ENCODE peak calls at places on chromosomes 5 and 9, in five cellular contexts. Y, M, Q, W and S are unnamed samples. For H3K9me3, the result is how much of the 10 kb centered on the place peaks cover.

GRCh38 chr9:27379311-27380236 is 82.6 kb upstream of the EQTN start:
- DNase-seq in Y (no peak), M (no peak), Q (no peak), W (no peak), S (peak)

GRCh38 chr9:98654247-98654646 is 54.5 kb downstream of the GABBR2 start:
- DNase-seq in Y (no peak), M (no peak), Q (no peak), W (no peak), S (no peak)

GRCh38 chr9:16784002-16784401 is 86.5 kb downstream of the BNC2 start:
- DNase-seq in Y (no peak), M (no peak), Q (no peak), W (no peak), S (no peak)

GRCh38 chr5:164048527-164048926 is 543.1 kb downstream of the MAT2B start:
- DNase-seq in Y (no peak), M (no peak), Q (no peak), W (no peak), S (no peak)

GRCh38 chr5:138898336-138898735 is 23.2 kb upstream of the LRRTM2 start:
- DNase-seq in Y (no peak), M (no peak), Q (no peak), W (no peak), S (no peak)

GRCh38 chr5:115758356-115758755 is 58.1 kb downstream of the CDO1 start:
- DNase-seq in Y (no peak), M (no peak), Q (no peak), W (no peak), S (no peak)

GRCh38 chr9:91419222-91420191 is 4.1 kb downstream of the NFIL3 start:
- DNase-seq in Y (peak), M (peak), Q (no peak), W (peak), S (peak)

GRCh38 chr9:113574381-113575262 is 111.1 kb downstream of the RGS3 start:
- DNase-seq in Y (no peak), M (no peak), Q (peak), W (peak), S (no peak)

GRCh38 chr5:144267961-144268513 is 97.4 kb downstream of the KCTD16 start:
- DNase-seq in Y (no peak), M (no peak), Q (no peak), W (no peak), S (no peak)

GRCh38 chr5:11912-12311 is 80.1 kb upstream of the PLEKHG4B start:
- DNase-seq in Y (no peak), M (no peak), Q (no peak), W (no peak), S (no peak)

GRCh38 chr5:164818440-164818839 is 1313.0 kb downstream of the MAT2B start:
- DNase-seq in Y (no peak), M (no peak), Q (no peak), W (no peak), S (no peak)

GRCh38 chr9:126499911-126500599 is 113.7 kb upstream of the LMX1B start:
- DNase-seq in Y (no peak), M (no peak), Q (no peak), W (peak), S (no peak)

GRCh38 chr9:8876303-8876702 is 1076.7 kb upstream of the DMAC1 start:
- DNase-seq in Y (no peak), M (no peak), Q (no peak), W (no peak), S (no peak)

GRCh38 chr9:90458485-90458884 is 184.1 kb downstream of the DIRAS2 start:
- DNase-seq in Y (no peak), M (peak), Q (no peak), W (no peak), S (peak)

GRCh38 chr5:172293054-172293744 is 9.6 kb upstream of the UBTD2 start:
- DNase-seq in Y (peak), M (peak), Q (peak), W (peak), S (peak)

GRCh38 chr9:69035438-69036316 is at the start of gene FXN:
- DNase-seq in Y (peak), M (peak), Q (peak), W (peak), S (peak)

GRCh38 chr9:33318225-33318624 is 27.9 kb downstream of the NFX1 start:
- DNase-seq in Y (peak), M (no peak), Q (no peak), W (no peak), S (no peak)

GRCh38 chr5:172744106-172745104 is 26.6 kb downstream of the DUSP1 start:
- DNase-seq in Y (no peak), M (peak), Q (no peak), W (peak), S (no peak)

GRCh38 chr5:139100825-139101224 is 97.3 kb downstream of the SIL1 start:
- DNase-seq in Y (no peak), M (no peak), Q (no peak), W (no peak), S (no peak)

GRCh38 chr9:89553451-89554020 is 51.3 kb upstream of the GADD45G start:
- DNase-seq in Y (no peak), M (no peak), Q (no peak), W (no peak), S (no peak)

GRCh38 chr5:107282061-107282460 is 388.7 kb downstream of the EFNA5 start:
- DNase-seq in Y (no peak), M (no peak), Q (no peak), W (no peak), S (no peak)

GRCh38 chr9:86035827-86036440 is 63.4 kb downstream of the GOLM1 start:
- DNase-seq in Y (no peak), M (no peak), Q (no peak), W (no peak), S (no peak)

GRCh38 chr9:86036555-86036954 is 62.8 kb downstream of the GOLM1 start:
- DNase-seq in Y (no peak), M (no peak), Q (no peak), W (no peak), S (no peak)

GRCh38 chr9:86040281-86041155 is 58.8 kb downstream of the GOLM1 start:
- DNase-seq in Y (no peak), M (no peak), Q (no peak), W (no peak), S (no peak)

DNA sequence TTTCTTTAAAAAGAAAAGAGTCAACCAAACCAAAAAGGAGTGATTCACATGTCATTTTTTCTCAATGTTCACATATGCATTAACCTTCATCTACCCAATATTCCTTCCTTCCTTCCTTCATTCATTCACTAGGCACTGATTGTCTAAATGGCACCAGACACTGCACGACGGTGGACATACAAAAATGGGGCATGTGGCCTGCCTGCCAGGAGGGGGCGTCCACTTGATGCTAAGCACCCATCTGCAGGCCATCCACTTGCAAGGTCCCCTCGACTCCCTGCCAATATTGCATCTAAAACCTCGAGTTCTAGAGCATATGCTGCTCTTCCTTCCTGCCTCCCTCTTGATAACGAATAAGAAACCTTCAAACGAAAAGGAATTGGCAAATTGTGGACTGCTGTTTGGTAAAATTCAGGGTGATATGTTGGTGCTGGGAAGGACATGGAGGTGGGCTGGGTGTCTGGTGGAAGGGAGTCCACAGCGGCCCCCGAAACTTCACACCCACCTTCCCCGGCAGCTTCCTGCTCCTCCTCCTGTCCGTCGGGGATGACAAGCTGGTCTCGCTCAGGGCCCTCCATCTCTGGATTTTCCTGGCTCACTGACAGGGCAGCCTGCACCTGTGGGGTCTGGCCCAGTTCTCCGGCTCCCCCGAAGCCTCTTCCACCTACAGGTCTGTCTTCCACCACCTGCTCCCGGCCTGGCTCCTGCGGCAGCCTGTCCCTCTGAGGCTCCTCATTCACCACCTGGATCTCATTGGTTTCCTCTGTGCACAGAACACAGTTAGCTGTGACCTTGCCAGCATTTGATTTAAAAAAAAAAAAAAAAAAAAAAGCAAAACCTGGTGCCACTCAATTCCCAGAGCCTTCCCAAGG is 64.3 kb downstream of the GOLM1 start:
- DNase-seq in Y (no peak), M (peak), Q (no peak), W (no peak), S (peak)
- H3K9me3 ChIP-seq in Y (under half), M (under half), Q (under half), W (under half), S (under half)

DNA sequence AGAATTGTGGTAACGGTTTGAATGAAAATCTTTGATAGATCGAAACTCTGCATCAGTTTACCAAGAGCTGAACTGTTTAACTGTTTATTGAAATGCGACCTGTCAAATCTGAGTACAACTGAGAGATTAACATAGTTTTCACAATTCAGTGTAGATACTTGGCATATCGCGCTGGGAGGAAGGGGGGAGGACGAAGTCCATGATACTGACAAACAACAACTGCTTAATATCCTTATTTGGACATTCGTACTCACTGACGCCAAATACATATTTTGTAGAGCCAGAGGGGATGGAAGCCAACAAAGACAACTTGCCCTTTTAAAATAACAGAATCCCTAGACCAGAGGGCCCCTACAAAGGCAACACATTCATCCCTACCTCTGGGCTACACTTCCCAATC is 93.2 kb downstream of the GLIS3 start:
- DNase-seq in Y (no peak), M (no peak), Q (no peak), W (no peak), S (no peak)
- H3K9me3 ChIP-seq in Y (under half), M (under half), Q (under half), W (under half), S (under half)

GRCh38 chr9:35374910-35375309 is 115.0 kb upstream of the RUSC2 start:
- DNase-seq in Y (no peak), M (no peak), Q (no peak), W (no peak), S (no peak)

GRCh38 chr9:35374436-35374835 is 115.5 kb upstream of the RUSC2 start:
- DNase-seq in Y (no peak), M (no peak), Q (no peak), W (no peak), S (no peak)

GRCh38 chr9:35385042-35385441 is 104.9 kb upstream of the RUSC2 start:
- DNase-seq in Y (no peak), M (no peak), Q (no peak), W (no peak), S (no peak)

GRCh38 chr9:35380619-35381018 is 109.3 kb upstream of the RUSC2 start:
- DNase-seq in Y (no peak), M (no peak), Q (no peak), W (no peak), S (no peak)

DNA sequence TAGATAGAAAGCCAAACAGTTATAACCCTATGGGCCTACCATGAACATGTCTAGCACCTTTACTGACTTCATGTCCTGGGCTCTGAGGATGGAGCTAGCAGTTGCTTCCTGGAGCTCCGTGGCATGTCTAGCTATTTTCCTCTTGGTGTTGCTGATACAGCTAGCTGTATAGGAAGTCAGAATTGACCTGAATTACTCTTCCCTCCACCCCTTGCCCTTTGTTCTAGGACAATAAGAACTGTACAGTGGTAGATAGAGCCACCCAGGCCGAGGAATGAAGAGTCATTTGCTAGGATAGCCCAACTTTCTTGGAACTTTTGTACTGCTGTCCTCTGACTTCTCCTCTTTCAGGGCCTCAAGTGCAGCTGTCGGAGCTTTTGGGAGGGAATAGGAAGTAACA is 109.9 kb upstream of the RUSC2 start:
- DNase-seq in Y (no peak), M (no peak), Q (no peak), W (no peak), S (no peak)
- H3K9me3 ChIP-seq in Y (under half), M (under half), Q (under half), W (under half), S (under half)

GRCh38 chr5:98455660-98456059 is 317.8 kb upstream of the RGMB start:
- DNase-seq in Y (no peak), M (no peak), Q (no peak), W (no peak), S (no peak)
- H3K9me3 ChIP-seq in Y (under half), M (under half), Q (under half), W (under half), S (under half)

GRCh38 chr5:141412853-141413539 is at the start of gene PCDHGA10:
- DNase-seq in Y (no peak), M (peak), Q (no peak), W (no peak), S (peak)

GRCh38 chr5:141413540-141414069 is 818 bp downstream of the PCDHGA10 start:
- DNase-seq in Y (no peak), M (no peak), Q (no peak), W (no peak), S (no peak)

GRCh38 chr5:141411575-141411974 is 1.2 kb upstream of the PCDHGA10 start:
- DNase-seq in Y (no peak), M (no peak), Q (no peak), W (no peak), S (no peak)

DNA sequence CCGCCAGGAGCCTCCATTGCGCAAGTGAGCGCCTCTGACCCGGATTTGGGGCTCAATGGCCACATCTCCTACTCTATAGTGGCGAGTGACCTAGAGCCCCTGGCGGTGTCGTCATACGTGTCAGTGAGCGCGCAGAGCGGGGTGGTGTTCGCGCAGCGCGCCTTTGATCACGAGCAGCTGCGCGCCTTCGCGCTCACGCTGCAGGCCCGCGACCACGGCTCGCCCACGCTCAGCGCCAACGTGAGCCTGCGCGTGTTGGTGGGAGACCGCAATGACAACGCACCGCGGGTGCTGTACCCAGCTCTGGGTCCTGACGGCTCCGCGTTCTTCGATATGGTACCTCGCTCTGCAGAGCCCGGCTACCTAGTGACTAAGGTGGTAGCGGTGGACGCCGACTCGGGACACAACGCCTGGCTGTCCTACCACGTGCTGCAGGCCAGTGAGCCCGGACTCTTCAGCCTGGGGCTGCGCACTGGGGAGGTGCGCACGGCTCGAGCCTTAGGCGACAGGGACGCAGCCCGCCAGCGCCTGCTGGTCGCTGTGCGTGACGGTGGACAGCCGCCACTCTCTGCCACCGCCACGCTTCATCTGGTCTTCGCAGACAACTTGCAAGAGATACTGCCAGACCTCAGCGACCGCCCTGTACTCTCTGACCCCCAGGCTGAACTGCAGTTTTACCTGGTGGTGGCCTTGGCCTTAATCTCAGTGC is 1.9 kb downstream of the PCDHGB6 start:
- DNase-seq in Y (no peak), M (no peak), Q (no peak), W (no peak), S (no peak)
- H3K9me3 ChIP-seq in Y (under half), M (half or more), Q (half or more), W (half or more), S (under half)

DNA sequence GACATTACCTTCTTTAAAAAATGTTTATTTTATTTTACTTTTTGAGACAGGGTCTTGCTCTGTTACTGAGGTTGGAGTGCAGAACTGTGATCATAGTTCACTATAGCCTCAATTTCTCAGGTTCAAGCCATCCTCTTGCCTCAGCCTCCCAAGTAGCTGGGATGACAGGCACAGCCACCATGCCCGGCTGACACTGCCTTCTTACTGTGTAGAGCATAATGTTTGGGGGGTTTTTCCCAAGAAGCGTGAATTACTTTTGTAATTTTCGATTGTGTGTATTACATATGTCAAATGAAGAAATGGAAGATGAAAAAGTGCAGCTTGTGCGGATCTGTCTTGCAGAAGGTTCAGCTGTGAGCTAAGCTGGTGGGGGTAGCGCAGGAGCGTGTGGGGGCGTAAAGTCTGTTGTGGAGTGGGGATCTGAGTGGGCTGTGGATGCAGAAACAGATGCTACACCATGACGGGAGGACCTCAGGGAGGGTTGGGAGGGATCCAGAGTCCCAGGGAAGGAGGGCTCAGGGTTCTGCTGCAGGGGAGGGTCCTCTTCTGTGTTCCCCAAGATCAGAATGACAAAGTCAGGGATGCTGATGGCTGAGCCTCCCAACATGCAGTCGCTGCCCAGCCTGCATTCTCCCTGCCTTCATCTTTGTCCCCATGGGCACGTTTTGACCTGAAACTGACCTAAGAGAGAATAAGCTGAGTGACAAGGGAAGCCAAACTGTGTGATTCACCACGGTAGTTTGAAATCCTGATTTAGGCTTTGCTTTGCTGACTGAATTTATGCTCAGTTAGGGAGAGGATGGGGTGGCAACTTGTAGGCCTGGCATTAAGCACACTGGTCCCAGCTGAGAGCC is 6.8 kb upstream of the ANKRD33B start:
- DNase-seq in Y (no peak), M (no peak), Q (no peak), W (no peak), S (no peak)
- H3K9me3 ChIP-seq in Y (under half), M (under half), Q (under half), W (under half), S (under half)

GRCh38 chr9:65426231-65426630 is 141.2 kb upstream of the FOXD4L5 start:
- DNase-seq in Y (no peak), M (no peak), Q (no peak), W (no peak), S (no peak)

GRCh38 chr9:65420771-65421170 is 135.8 kb upstream of the FOXD4L5 start:
- DNase-seq in Y (no peak), M (no peak), Q (no peak), W (no peak), S (no peak)
- H3K9me3 ChIP-seq in Y (under half), M (under half), Q (under half), W (under half), S (under half)

GRCh38 chr5:180259260-180259611 is 32.6 kb downstream of the MAPK9 start:
- DNase-seq in Y (no peak), M (no peak), Q (no peak), W (no peak), S (no peak)
- H3K9me3 ChIP-seq in Y (half or more), M (half or more), Q (half or more), W (half or more), S (half or more)

GRCh38 chr5:9864791-9865190 is 234.6 kb upstream of the TAS2R1 start:
- DNase-seq in Y (no peak), M (no peak), Q (no peak), W (no peak), S (no peak)
- H3K9me3 ChIP-seq in Y (under half), M (half or more), Q (under half), W (under half), S (under half)

DNA sequence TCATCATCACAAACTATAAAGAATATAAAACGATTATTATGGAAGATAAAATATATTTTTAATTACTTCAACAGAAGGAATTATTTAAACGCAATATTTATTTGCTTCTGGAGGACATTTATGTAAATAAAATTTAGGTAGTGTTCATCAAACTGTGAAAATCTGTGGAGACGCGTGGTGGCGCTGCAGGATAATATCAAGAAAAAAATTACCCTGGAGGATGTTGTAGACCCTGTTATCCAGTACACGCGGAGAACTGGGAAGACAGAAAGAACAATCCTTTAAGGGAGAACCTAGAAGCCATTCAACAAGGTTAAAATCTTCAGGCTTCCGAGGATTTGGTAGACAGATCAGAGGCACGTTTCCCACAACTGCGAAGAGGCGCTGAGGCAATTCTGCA is at the start of gene PCDHB12:
- DNase-seq in Y (no peak), M (no peak), Q (no peak), W (no peak), S (peak)
- H3K9me3 ChIP-seq in Y (under half), M (half or more), Q (half or more), W (under half), S (under half)